ENCODE peak calls at places on chromosomes 4 and X, in ten cellular contexts. One of them, this sample, is unnamed.

GRCh38 chrX:148874621-148875020 is 374.2 kb downstream of the AFF2 start:
- DNase-seq in heart left ventricle: no peak
- DNase-seq in transverse colon: no peak
- DNase-seq in suprapubic skin: no peak
- DNase-seq in IMR-90: peak
- DNase-seq in testis: no peak
- DNase-seq in stomach: no peak
- DNase-seq in sigmoid colon: no peak
- DNase-seq in tibial nerve: no peak
- DNase-seq in thyroid gland: no peak
- DNase-seq in this sample: no peak

GRCh38 chr4:99209671-99210070 is 9.4 kb downstream of the ADH6 start:
- DNase-seq in heart left ventricle: no peak
- DNase-seq in transverse colon: no peak
- DNase-seq in suprapubic skin: no peak
- DNase-seq in IMR-90: peak
- DNase-seq in testis: no peak
- DNase-seq in stomach: no peak
- DNase-seq in sigmoid colon: no peak
- DNase-seq in tibial nerve: no peak
- DNase-seq in thyroid gland: no peak
- DNase-seq in this sample: no peak

GRCh38 chr4:153154010-153154975 is 50.0 kb upstream of the TRIM2 start:
- DNase-seq in heart left ventricle: no peak
- DNase-seq in transverse colon: peak
- DNase-seq in suprapubic skin: no peak
- DNase-seq in IMR-90: peak
- DNase-seq in testis: no peak
- DNase-seq in stomach: peak
- DNase-seq in sigmoid colon: no peak
- DNase-seq in tibial nerve: no peak
- DNase-seq in thyroid gland: peak
- DNase-seq in this sample: no peak

GRCh38 chr4:144709793-144710525 is 64.0 kb downstream of the HHIP start:
- DNase-seq in heart left ventricle: no peak
- DNase-seq in transverse colon: peak
- DNase-seq in suprapubic skin: no peak
- DNase-seq in IMR-90: peak
- DNase-seq in testis: no peak
- DNase-seq in stomach: no peak
- DNase-seq in sigmoid colon: no peak
- DNase-seq in tibial nerve: peak
- DNase-seq in thyroid gland: no peak
- DNase-seq in this sample: no peak

GRCh38 chrX:106201502-106202178 is 33.5 kb downstream of the PWWP3B start:
- DNase-seq in heart left ventricle: no peak
- DNase-seq in transverse colon: no peak
- DNase-seq in suprapubic skin: no peak
- DNase-seq in IMR-90: no peak
- DNase-seq in testis: no peak
- DNase-seq in stomach: no peak
- DNase-seq in sigmoid colon: no peak
- DNase-seq in tibial nerve: no peak
- DNase-seq in thyroid gland: peak
- DNase-seq in this sample: no peak

GRCh38 chr4:4985844-4986243 is 33.4 kb downstream of the CYTL1 start:
- DNase-seq in heart left ventricle: no peak
- DNase-seq in transverse colon: no peak
- DNase-seq in suprapubic skin: no peak
- DNase-seq in IMR-90: no peak
- DNase-seq in testis: no peak
- DNase-seq in stomach: no peak
- DNase-seq in sigmoid colon: no peak
- DNase-seq in tibial nerve: no peak
- DNase-seq in thyroid gland: no peak
- DNase-seq in this sample: no peak

GRCh38 chr4:118941799-118942198 is 53.1 kb downstream of the SYNPO2 start:
- DNase-seq in heart left ventricle: no peak
- DNase-seq in transverse colon: no peak
- DNase-seq in suprapubic skin: no peak
- DNase-seq in IMR-90: peak
- DNase-seq in testis: no peak
- DNase-seq in stomach: no peak
- DNase-seq in sigmoid colon: peak
- DNase-seq in tibial nerve: no peak
- DNase-seq in thyroid gland: no peak
- DNase-seq in this sample: no peak

GRCh38 chrX:3728454-3728853 is 15.0 kb upstream of the PRKX start:
- DNase-seq in heart left ventricle: no peak
- DNase-seq in transverse colon: no peak
- DNase-seq in suprapubic skin: no peak
- DNase-seq in IMR-90: peak
- DNase-seq in testis: peak
- DNase-seq in stomach: no peak
- DNase-seq in sigmoid colon: no peak
- DNase-seq in tibial nerve: no peak
- DNase-seq in thyroid gland: no peak
- DNase-seq in this sample: no peak

GRCh38 chrX:12052109-12052508 is 86.2 kb upstream of the FRMPD4 start:
- DNase-seq in heart left ventricle: no peak
- DNase-seq in transverse colon: no peak
- DNase-seq in suprapubic skin: no peak
- DNase-seq in IMR-90: no peak
- DNase-seq in testis: no peak
- DNase-seq in stomach: no peak
- DNase-seq in sigmoid colon: no peak
- DNase-seq in tibial nerve: no peak
- DNase-seq in thyroid gland: no peak
- DNase-seq in this sample: no peak

GRCh38 chr4:23298371-23298770 is 591.5 kb downstream of the PPARGC1A start:
- DNase-seq in heart left ventricle: no peak
- DNase-seq in transverse colon: no peak
- DNase-seq in suprapubic skin: no peak
- DNase-seq in IMR-90: no peak
- DNase-seq in testis: no peak
- DNase-seq in stomach: no peak
- DNase-seq in sigmoid colon: no peak
- DNase-seq in tibial nerve: no peak
- DNase-seq in thyroid gland: no peak
- DNase-seq in this sample: no peak

GRCh38 chr4:146520894-146521542 is 722 bp downstream of the SLC10A7 start:
- DNase-seq in heart left ventricle: no peak
- DNase-seq in transverse colon: peak
- DNase-seq in suprapubic skin: no peak
- DNase-seq in IMR-90: peak
- DNase-seq in testis: peak
- DNase-seq in stomach: peak
- DNase-seq in sigmoid colon: no peak
- DNase-seq in tibial nerve: peak
- DNase-seq in thyroid gland: peak
- DNase-seq in this sample: no peak

GRCh38 chrX:140572724-140573123 is 67.9 kb upstream of the SOX3 start:
- DNase-seq in heart left ventricle: no peak
- DNase-seq in transverse colon: peak
- DNase-seq in suprapubic skin: no peak
- DNase-seq in IMR-90: peak
- DNase-seq in testis: peak
- DNase-seq in stomach: peak
- DNase-seq in sigmoid colon: no peak
- DNase-seq in tibial nerve: peak
- DNase-seq in thyroid gland: peak
- DNase-seq in this sample: no peak

GRCh38 chrX:2693123-2693438 is 2.0 kb downstream of the CD99 start:
- DNase-seq in heart left ventricle: no peak
- DNase-seq in transverse colon: no peak
- DNase-seq in suprapubic skin: no peak
- DNase-seq in IMR-90: no peak
- DNase-seq in testis: no peak
- DNase-seq in stomach: no peak
- DNase-seq in sigmoid colon: no peak
- DNase-seq in tibial nerve: no peak
- DNase-seq in thyroid gland: no peak
- DNase-seq in this sample: no peak
- H3K4me3 ChIP-seq in heart left ventricle: no peak
- H3K4me3 ChIP-seq in transverse colon: no peak
- H3K4me3 ChIP-seq in suprapubic skin: peak
- H3K4me3 ChIP-seq in IMR-90: no peak
- H3K4me3 ChIP-seq in testis: peak
- H3K4me3 ChIP-seq in stomach: peak
- H3K4me3 ChIP-seq in sigmoid colon: peak
- H3K4me3 ChIP-seq in tibial nerve: no peak
- H3K4me3 ChIP-seq in thyroid gland: no peak
- H3K4me3 ChIP-seq in this sample: no peak

DNA sequence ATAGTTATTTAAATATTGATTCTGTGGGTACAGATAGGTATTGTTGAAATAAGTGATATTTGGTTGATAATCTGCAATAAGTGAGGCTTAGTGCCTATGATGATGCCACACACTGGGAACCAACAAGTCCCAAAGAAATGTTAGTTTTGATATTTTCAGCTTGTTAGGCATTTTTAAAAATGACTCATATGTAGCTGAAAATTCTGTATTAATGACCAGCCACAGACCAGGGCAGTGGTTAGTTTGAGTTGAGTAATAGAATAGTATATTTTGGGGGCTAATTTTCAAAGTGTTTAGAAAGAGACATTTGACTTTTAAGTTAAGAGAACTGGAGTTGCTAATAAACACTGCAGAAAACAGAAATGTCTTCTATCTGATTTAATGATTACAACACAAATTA is 9.4 kb downstream of the INTU start:
- DNase-seq in heart left ventricle: no peak
- DNase-seq in transverse colon: no peak
- DNase-seq in suprapubic skin: no peak
- DNase-seq in IMR-90: peak
- DNase-seq in testis: no peak
- DNase-seq in stomach: no peak
- DNase-seq in sigmoid colon: no peak
- DNase-seq in tibial nerve: no peak
- DNase-seq in thyroid gland: no peak
- DNase-seq in this sample: no peak
- TF ChIP-seq POLR2A in heart left ventricle: no peak
- TF ChIP-seq POLR2A in transverse colon: no peak
- TF ChIP-seq POLR2A in suprapubic skin: no peak
- TF ChIP-seq POLR2A in IMR-90: no peak
- TF ChIP-seq POLR2A in testis: no peak
- TF ChIP-seq POLR2A in stomach: no peak
- TF ChIP-seq POLR2A in sigmoid colon: no peak
- TF ChIP-seq POLR2A in tibial nerve: no peak
- TF ChIP-seq POLR2A in thyroid gland: no peak
- TF ChIP-seq POLR2A in this sample: no peak

DNA sequence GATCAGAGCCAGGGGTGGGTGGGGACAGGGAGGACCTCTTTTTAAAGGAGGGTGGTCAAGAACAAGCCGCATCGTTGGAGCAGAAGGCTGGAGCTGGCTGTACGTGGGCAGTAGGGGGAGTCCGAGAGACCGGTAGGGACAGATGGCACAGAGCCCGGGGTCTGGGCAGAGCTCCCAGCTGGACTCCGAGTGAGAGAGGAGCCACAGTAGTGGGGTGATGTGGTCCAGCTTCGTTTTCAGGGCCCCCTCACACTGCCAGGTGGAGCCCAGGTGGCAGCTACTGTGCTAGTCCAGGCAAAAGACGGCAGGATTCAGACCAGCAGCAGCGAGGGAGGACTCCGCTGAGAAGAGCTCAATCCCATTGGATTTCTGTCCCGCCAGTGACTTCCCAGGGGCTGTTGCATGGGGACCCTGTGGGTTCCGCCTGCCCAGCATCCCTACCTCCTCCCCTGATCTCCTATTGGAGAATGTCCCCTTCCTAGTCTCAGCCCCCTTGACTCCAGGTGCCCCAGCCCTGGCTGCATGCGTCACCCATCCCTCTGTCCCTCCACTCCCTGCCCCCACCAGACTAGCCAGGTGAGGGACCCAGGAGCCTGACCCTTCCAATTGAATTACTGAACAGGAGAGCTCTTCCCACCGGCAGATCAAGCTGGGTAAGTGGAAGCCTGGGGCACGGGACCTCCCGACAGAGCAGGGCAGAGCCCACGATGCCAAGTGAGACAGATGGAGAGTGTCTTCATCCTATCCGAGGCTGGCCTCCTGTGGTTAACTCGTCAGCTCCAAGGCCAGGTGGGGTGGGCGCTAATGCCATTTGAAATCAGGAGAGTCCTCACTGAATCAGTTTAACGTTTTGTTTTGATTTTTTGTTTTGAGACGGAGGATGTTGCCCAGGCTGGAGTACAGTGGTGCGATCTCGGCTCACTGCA is 2.9 kb downstream of the ARHGAP4 start:
- DNase-seq in heart left ventricle: peak
- DNase-seq in transverse colon: peak
- DNase-seq in suprapubic skin: peak
- DNase-seq in IMR-90: peak
- DNase-seq in testis: peak
- DNase-seq in stomach: peak
- DNase-seq in sigmoid colon: peak
- DNase-seq in tibial nerve: peak
- DNase-seq in thyroid gland: peak
- DNase-seq in this sample: no peak
- H3K4me3 ChIP-seq in heart left ventricle: no peak
- H3K4me3 ChIP-seq in transverse colon: no peak
- H3K4me3 ChIP-seq in suprapubic skin: no peak
- H3K4me3 ChIP-seq in IMR-90: no peak
- H3K4me3 ChIP-seq in testis: no peak
- H3K4me3 ChIP-seq in stomach: peak
- H3K4me3 ChIP-seq in sigmoid colon: no peak
- H3K4me3 ChIP-seq in tibial nerve: no peak
- H3K4me3 ChIP-seq in thyroid gland: no peak
- H3K4me3 ChIP-seq in this sample: no peak

GRCh38 chrX:151975228-151975593 is 735 bp upstream of the GABRE start:
- DNase-seq in heart left ventricle: no peak
- DNase-seq in transverse colon: no peak
- DNase-seq in suprapubic skin: no peak
- DNase-seq in IMR-90: no peak
- DNase-seq in testis: no peak
- DNase-seq in stomach: no peak
- DNase-seq in sigmoid colon: no peak
- DNase-seq in tibial nerve: no peak
- DNase-seq in thyroid gland: no peak
- DNase-seq in this sample: no peak

GRCh38 chrX:151973262-151973661 is 1.2 kb downstream of the GABRE start:
- DNase-seq in heart left ventricle: no peak
- DNase-seq in transverse colon: no peak
- DNase-seq in suprapubic skin: no peak
- DNase-seq in IMR-90: no peak
- DNase-seq in testis: no peak
- DNase-seq in stomach: no peak
- DNase-seq in sigmoid colon: no peak
- DNase-seq in tibial nerve: no peak
- DNase-seq in thyroid gland: no peak
- DNase-seq in this sample: no peak

GRCh38 chrX:151973851-151974335 is 583 bp downstream of the GABRE start:
- DNase-seq in heart left ventricle: peak
- DNase-seq in transverse colon: peak
- DNase-seq in suprapubic skin: peak
- DNase-seq in IMR-90: no peak
- DNase-seq in testis: peak
- DNase-seq in stomach: no peak
- DNase-seq in sigmoid colon: no peak
- DNase-seq in tibial nerve: no peak
- DNase-seq in thyroid gland: peak
- DNase-seq in this sample: peak

GRCh38 chrX:151975736-151976275 is 1.3 kb upstream of the GABRE start:
- DNase-seq in heart left ventricle: no peak
- DNase-seq in transverse colon: no peak
- DNase-seq in suprapubic skin: no peak
- DNase-seq in IMR-90: no peak
- DNase-seq in testis: no peak
- DNase-seq in stomach: no peak
- DNase-seq in sigmoid colon: no peak
- DNase-seq in tibial nerve: no peak
- DNase-seq in thyroid gland: no peak
- DNase-seq in this sample: peak

GRCh38 chrX:151974336-151975227 is at the start of gene GABRE:
- DNase-seq in heart left ventricle: peak
- DNase-seq in transverse colon: peak
- DNase-seq in suprapubic skin: peak
- DNase-seq in IMR-90: no peak
- DNase-seq in testis: peak
- DNase-seq in stomach: peak
- DNase-seq in sigmoid colon: peak
- DNase-seq in tibial nerve: peak
- DNase-seq in thyroid gland: peak
- DNase-seq in this sample: peak
- TF ChIP-seq POLR2A in heart left ventricle: peak
- TF ChIP-seq POLR2A in transverse colon: peak
- TF ChIP-seq POLR2A in suprapubic skin: no peak
- TF ChIP-seq POLR2A in IMR-90: no peak
- TF ChIP-seq POLR2A in testis: no peak
- TF ChIP-seq POLR2A in stomach: no peak
- TF ChIP-seq POLR2A in sigmoid colon: peak
- TF ChIP-seq POLR2A in tibial nerve: no peak
- TF ChIP-seq POLR2A in thyroid gland: no peak
- TF ChIP-seq POLR2A in this sample: no peak